ENCODE peak calls at places on chromosomes 13 and 19, in four cellular contexts. N is IMR-90, C is endothelial cell of umbilical vein, A is K562. Z is an unnamed sample.

GRCh38 chr19:15438124-15438496 is 11.6 kb downstream of the WIZ start:
- DNase-seq in N (no peak), C (no peak), A (no peak), Z (no peak)

GRCh38 chr13:72960541-72960940 is 98.3 kb upstream of the KLF5 start:
- DNase-seq in N (no peak), C (no peak), A (no peak), Z (no peak)

GRCh38 chr19:1409204-1410005 is 2.0 kb downstream of the DAZAP1 start:
- DNase-seq in N (no peak), C (no peak), A (no peak), Z (no peak)

GRCh38 chr13:33205804-33206221 is 79.7 kb downstream of the STARD13 start:
- DNase-seq in N (peak), C (peak), A (no peak), Z (no peak)

GRCh38 chr19:6677924-6678689 is 8.1 kb upstream of the TNFSF14 start:
- DNase-seq in N (no peak), C (no peak), A (peak), Z (no peak)

GRCh38 chr13:90793261-90793785 is 554.2 kb upstream of the MIR17HG start:
- DNase-seq in N (no peak), C (no peak), A (no peak), Z (no peak)

GRCh38 chr13:20561731-20562130 is 5.2 kb upstream of the IFT88 start:
- DNase-seq in N (no peak), C (no peak), A (no peak), Z (no peak)

GRCh38 chr13:30727491-30728350 is 7.6 kb upstream of the ALOX5AP start:
- DNase-seq in N (no peak), C (no peak), A (no peak), Z (no peak)

GRCh38 chr13:98195054-98195791 is 18.2 kb upstream of the RNF113B start:
- DNase-seq in N (no peak), C (no peak), A (no peak), Z (no peak)

GRCh38 chr13:98189841-98190505 is 12.9 kb upstream of the RNF113B start:
- DNase-seq in N (no peak), C (peak), A (no peak), Z (no peak)

GRCh38 chr13:98190889-98191444 is 13.9 kb upstream of the RNF113B start:
- DNase-seq in N (no peak), C (no peak), A (no peak), Z (no peak)

GRCh38 chr13:98188544-98189166 is 11.6 kb upstream of the RNF113B start:
- DNase-seq in N (no peak), C (no peak), A (no peak), Z (no peak)

GRCh38 chr13:98192008-98192407 is 14.9 kb upstream of the RNF113B start:
- DNase-seq in N (no peak), C (no peak), A (no peak), Z (no peak)
- TF ChIP-seq FOS in N (no peak), C (no peak), A (no peak), Z (no peak)

DNA sequence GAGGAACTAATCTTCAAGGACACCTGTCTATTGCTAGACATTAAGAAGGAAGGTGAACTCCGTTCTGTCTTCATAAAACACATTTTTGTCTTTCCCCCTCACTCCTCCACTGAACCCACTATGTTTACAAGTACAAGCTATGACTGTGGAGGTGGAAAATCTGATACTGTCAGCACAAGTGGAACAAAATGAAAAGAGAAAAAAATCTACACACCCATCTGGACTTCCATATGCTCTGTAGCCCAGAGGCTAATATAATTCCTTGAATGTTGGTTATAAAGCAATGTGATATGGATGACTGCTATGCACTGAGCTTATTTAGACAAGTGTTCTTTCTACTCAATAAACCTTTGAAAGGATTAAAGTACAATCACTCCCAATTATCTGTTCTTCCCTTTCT is 713.5 kb downstream of the DIAPH3 start:
- DNase-seq in N (no peak), C (no peak), A (no peak), Z (no peak)
- TF ChIP-seq FOS in N (no peak), C (no peak), A (no peak), Z (no peak)

DNA sequence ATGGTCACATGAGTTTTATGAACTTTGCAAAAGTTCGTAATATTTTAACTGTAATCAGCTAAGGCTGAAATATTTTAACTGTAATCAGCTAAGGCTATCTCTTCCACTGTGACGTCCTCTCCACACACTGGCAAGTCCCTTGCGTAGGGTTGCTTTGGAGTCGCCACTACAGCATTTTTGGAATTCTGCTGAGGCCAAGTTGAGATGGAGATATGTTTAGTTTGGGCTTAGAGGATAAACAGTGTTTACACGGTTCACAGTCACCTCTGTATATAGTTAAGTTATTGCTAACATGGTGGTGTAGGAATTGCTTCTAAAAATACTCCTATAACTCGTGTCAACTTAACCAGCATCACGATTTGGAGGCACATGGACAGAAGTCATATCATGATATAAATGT is 143.6 kb upstream of the SERP2 start:
- DNase-seq in N (peak), C (no peak), A (no peak), Z (no peak)
- TF ChIP-seq FOS in N (no peak), C (no peak), A (no peak), Z (no peak)

GRCh38 chr19:29947871-29948270 is 5.8 kb downstream of the URI1 start:
- DNase-seq in N (no peak), C (no peak), A (no peak), Z (no peak)
- TF ChIP-seq FOS in N (no peak), C (no peak), A (no peak), Z (no peak)

DNA sequence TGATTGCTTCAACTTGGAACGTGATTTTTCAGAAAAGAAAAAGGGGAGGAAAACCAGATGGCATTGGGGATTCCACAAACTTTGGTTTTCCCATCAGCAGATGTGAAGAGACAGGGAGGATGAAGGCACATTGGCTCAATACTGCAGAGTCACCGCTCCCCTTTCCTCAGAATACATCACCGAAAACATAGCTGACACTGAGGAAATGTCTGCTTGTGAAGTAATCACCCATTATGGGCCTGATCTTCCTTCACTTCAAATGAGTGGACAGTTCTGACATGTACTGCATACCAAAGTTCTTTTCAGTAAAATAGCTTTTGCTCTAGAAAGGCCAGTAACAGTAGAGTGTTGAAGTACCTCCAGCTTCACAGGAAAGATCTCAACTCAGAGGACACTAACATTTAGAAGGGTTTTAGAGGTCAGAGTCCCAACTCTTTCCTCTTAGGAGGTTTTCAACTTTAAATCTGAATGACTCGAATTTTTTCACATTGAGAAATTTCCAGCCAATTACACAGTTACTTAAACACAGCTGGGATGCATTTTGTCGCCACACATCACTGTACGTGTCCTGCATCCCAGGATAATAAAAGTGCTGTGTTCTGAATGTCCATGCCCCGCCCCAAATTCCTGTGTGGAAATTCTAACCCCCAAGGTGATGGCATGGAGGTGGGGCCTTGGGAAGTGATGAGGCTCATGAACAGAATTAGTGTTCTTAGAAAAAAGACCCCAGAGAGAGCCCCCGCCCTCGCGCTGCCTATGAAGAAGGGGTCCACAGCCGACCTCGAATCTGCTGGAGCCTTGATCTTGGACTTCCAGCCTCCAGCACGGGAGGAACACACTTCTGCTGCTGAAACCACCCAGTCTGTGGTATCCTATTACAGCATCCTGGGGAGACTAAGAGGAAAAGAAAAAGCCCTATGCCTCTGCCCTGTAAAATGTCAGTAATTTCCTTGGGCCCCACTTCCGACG is 77.7 kb downstream of the COL4A1 start:
- DNase-seq in N (no peak), C (no peak), A (no peak), Z (no peak)
- TF ChIP-seq FOS in N (no peak), C (no peak), A (no peak), Z (no peak)

DNA sequence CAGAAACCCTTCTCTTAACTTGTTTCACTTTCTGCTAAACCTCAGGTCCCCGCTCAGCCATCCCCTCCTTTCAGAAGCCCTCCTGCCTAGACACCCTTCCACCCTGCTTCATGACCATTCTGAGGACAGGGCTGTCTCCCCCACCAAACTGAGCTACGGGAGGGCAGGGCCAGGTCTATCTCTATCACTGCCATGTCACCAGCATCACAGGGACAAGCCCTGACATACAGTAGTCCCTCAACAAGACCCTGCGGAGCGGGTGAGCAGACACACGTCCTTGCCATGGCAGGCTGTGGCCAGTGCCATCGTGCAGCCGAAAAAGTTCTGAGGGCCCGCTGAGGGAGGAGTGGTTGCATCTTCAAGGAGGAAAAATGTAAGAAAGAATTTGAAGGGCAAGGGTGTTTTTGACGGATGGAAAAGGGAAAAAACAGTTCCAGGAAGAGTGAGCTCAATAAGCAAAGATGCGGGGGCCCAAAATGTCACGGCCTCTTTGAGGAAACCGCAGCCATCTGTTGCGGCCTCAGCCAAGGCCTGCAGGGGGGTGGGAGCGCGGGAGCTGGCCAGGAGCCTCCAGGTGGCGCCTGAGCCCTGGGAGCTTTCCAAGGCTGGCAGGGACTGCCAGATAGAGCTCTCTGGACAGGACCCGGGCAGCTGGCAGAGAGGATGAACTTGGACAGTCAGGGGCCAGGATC is 8.1 kb downstream of the PTGIR start:
- DNase-seq in N (peak), C (peak), A (peak), Z (no peak)
- TF ChIP-seq FOS in N (no peak), C (no peak), A (no peak), Z (no peak)

GRCh38 chr13:74306496-74306895 is 172.3 kb upstream of the KLF12 start:
- DNase-seq in N (peak), C (peak), A (no peak), Z (no peak)
- TF ChIP-seq FOS in N (no peak), C (no peak), A (no peak), Z (no peak)

GRCh38 chr19:18660939-18661338 is 22.5 kb upstream of the CRTC1 start:
- DNase-seq in N (no peak), C (no peak), A (no peak), Z (no peak)

GRCh38 chr19:18657590-18658365 is 20.9 kb downstream of the KLHL26 start:
- DNase-seq in N (peak), C (no peak), A (peak), Z (no peak)

GRCh38 chr19:18658366-18658855 is 21.6 kb downstream of the KLHL26 start:
- DNase-seq in N (no peak), C (no peak), A (no peak), Z (no peak)

GRCh38 chr19:18660051-18660910 is 23.2 kb upstream of the CRTC1 start:
- DNase-seq in N (peak), C (no peak), A (peak), Z (no peak)

GRCh38 chr19:18659281-18660050 is 22.6 kb downstream of the KLHL26 start:
- DNase-seq in N (no peak), C (no peak), A (no peak), Z (no peak)
- TF ChIP-seq FOS in N (no peak), C (no peak), A (no peak), Z (no peak)

DNA sequence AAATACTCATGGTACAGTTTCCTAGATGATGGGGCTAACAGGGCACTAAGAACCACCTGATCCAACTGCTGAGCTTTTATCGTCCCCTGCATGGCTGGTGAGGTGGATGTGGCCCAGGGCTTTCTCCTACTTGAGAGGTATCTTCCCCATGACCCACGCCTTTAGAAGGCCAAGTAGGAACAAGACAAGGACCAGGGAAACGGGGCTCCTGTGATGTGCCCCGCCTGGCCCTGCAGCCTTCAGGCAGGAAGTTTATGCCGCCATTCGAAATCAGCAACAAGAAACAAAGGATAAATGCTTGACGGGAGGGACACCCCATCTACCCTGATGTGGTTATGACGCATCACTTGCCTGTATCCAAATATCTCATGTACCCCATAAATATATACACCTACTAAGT is 4.1 kb downstream of the NLRP13 start:
- DNase-seq in N (no peak), C (no peak), A (no peak), Z (no peak)
- TF ChIP-seq FOS in N (no peak), C (no peak), A (no peak), Z (no peak)